ENCODE peak calls at places on chromosomes 16 and 17, in eight cellular contexts. One of them, this sample, is unnamed.

GRCh38 chr16:4987580-4988374 is 29.6 kb downstream of the SEC14L5 start:
- DNase-seq in tibial artery: no peak
- DNase-seq in left ventricle myocardium inferior: no peak
- DNase-seq in bronchial epithelial cell: no peak
- DNase-seq in adrenal gland: no peak
- DNase-seq in suprapubic skin: no peak
- DNase-seq in upper lobe of right lung: peak; percentile 57
- DNase-seq in BJ: no peak
- DNase-seq in this sample: no peak

GRCh38 chr16:894841-895240 is 75.9 kb downstream of the LMF1 start:
- DNase-seq in tibial artery: no peak
- DNase-seq in left ventricle myocardium inferior: no peak
- DNase-seq in bronchial epithelial cell: no peak
- DNase-seq in adrenal gland: no peak
- DNase-seq in suprapubic skin: no peak
- DNase-seq in upper lobe of right lung: no peak
- DNase-seq in BJ: no peak
- DNase-seq in this sample: no peak

GRCh38 chr16:73002836-73003235 is 45.1 kb downstream of the ZFHX3 start:
- DNase-seq in tibial artery: no peak
- DNase-seq in left ventricle myocardium inferior: no peak
- DNase-seq in bronchial epithelial cell: no peak
- DNase-seq in adrenal gland: no peak
- DNase-seq in suprapubic skin: no peak
- DNase-seq in upper lobe of right lung: no peak
- DNase-seq in BJ: no peak
- DNase-seq in this sample: no peak

GRCh38 chr16:11392041-11392581 is 46.9 kb downstream of the RMI2 start:
- DNase-seq in tibial artery: no peak
- DNase-seq in left ventricle myocardium inferior: no peak
- DNase-seq in bronchial epithelial cell: no peak
- DNase-seq in adrenal gland: no peak
- DNase-seq in suprapubic skin: no peak
- DNase-seq in upper lobe of right lung: peak; percentile 61
- DNase-seq in BJ: no peak
- DNase-seq in this sample: no peak

GRCh38 chr17:38701504-38702165 is 3.4 kb upstream of the MLLT6 start:
- DNase-seq in tibial artery: no peak
- DNase-seq in left ventricle myocardium inferior: no peak
- DNase-seq in bronchial epithelial cell: peak; percentile 51
- DNase-seq in adrenal gland: peak; percentile 74
- DNase-seq in suprapubic skin: peak; percentile 84
- DNase-seq in upper lobe of right lung: no peak
- DNase-seq in BJ: no peak
- DNase-seq in this sample: no peak

GRCh38 chr16:1913327-1914083 is 4.7 kb downstream of the HS3ST6 start:
- DNase-seq in tibial artery: no peak
- DNase-seq in left ventricle myocardium inferior: no peak
- DNase-seq in bronchial epithelial cell: peak; percentile 52
- DNase-seq in adrenal gland: no peak
- DNase-seq in suprapubic skin: no peak
- DNase-seq in upper lobe of right lung: peak; percentile 75
- DNase-seq in BJ: no peak
- DNase-seq in this sample: no peak

GRCh38 chr16:28538733-28539596 is at the start of gene NUPR1:
- DNase-seq in tibial artery: peak; percentile 98
- DNase-seq in left ventricle myocardium inferior: peak; percentile 93
- DNase-seq in bronchial epithelial cell: peak; percentile 88
- DNase-seq in adrenal gland: peak; percentile 98
- DNase-seq in suprapubic skin: peak; percentile 97
- DNase-seq in upper lobe of right lung: peak; percentile 93
- DNase-seq in BJ: peak; percentile 93
- DNase-seq in this sample: peak; percentile 69

GRCh38 chr16:2473999-2474876 is 689 bp upstream of the TBC1D24 start:
- DNase-seq in tibial artery: no peak
- DNase-seq in left ventricle myocardium inferior: peak; percentile 56
- DNase-seq in bronchial epithelial cell: no peak
- DNase-seq in adrenal gland: no peak
- DNase-seq in suprapubic skin: no peak
- DNase-seq in upper lobe of right lung: peak; percentile 81
- DNase-seq in BJ: no peak
- DNase-seq in this sample: no peak

GRCh38 chr17:14522795-14523387 is 222.0 kb downstream of the HS3ST3B1 start:
- DNase-seq in tibial artery: no peak
- DNase-seq in left ventricle myocardium inferior: no peak
- DNase-seq in bronchial epithelial cell: no peak
- DNase-seq in adrenal gland: no peak
- DNase-seq in suprapubic skin: no peak
- DNase-seq in upper lobe of right lung: no peak
- DNase-seq in BJ: no peak
- DNase-seq in this sample: no peak

GRCh38 chr17:13212861-13213260 is 195.0 kb upstream of the ELAC2 start:
- DNase-seq in tibial artery: no peak
- DNase-seq in left ventricle myocardium inferior: no peak
- DNase-seq in bronchial epithelial cell: no peak
- DNase-seq in adrenal gland: no peak
- DNase-seq in suprapubic skin: no peak
- DNase-seq in upper lobe of right lung: no peak
- DNase-seq in BJ: no peak
- DNase-seq in this sample: no peak

GRCh38 chr17:75689441-75689873 is 22.3 kb downstream of the SAP30BP start:
- DNase-seq in tibial artery: no peak
- DNase-seq in left ventricle myocardium inferior: no peak
- DNase-seq in bronchial epithelial cell: peak; percentile 99
- DNase-seq in adrenal gland: no peak
- DNase-seq in suprapubic skin: peak; percentile 68
- DNase-seq in upper lobe of right lung: no peak
- DNase-seq in BJ: no peak
- DNase-seq in this sample: peak; percentile 94

GRCh38 chr16:89380681-89381080 is 109.7 kb downstream of the ANKRD11 start:
- DNase-seq in tibial artery: no peak
- DNase-seq in left ventricle myocardium inferior: no peak
- DNase-seq in bronchial epithelial cell: no peak
- DNase-seq in adrenal gland: no peak
- DNase-seq in suprapubic skin: no peak
- DNase-seq in upper lobe of right lung: no peak
- DNase-seq in BJ: no peak
- DNase-seq in this sample: no peak

DNA sequence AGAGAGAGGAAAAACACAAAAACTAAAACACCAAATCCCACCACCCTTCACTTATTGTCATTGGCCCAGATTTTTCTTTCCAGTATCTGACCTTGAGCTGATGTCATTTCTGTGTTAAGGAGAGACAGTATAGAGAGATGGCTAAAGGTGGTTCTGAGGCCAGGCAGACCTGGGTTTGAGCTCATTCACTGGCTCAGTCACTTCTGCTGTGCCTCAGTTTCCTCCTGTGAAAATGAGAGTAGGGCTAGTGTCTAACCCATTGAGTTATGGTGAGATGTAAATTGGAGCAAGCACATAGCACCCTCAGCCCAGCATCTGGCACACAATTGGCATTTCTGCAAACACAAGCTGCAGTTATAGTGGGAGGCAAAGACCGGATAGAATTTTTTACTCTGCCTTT is 6.3 kb upstream of the KIFC3 start:
- DNase-seq in tibial artery: no peak
- DNase-seq in left ventricle myocardium inferior: no peak
- DNase-seq in bronchial epithelial cell: no peak
- DNase-seq in adrenal gland: no peak
- DNase-seq in suprapubic skin: no peak
- DNase-seq in upper lobe of right lung: no peak
- DNase-seq in BJ: no peak
- DNase-seq in this sample: no peak
- H3K4me3 ChIP-seq in tibial artery: no peak overlapping the region
- H3K4me3 ChIP-seq in left ventricle myocardium inferior: peak overlapping the region; percentile 44
- H3K4me3 ChIP-seq in bronchial epithelial cell: no peak overlapping the region
- H3K4me3 ChIP-seq in adrenal gland: no peak overlapping the region
- H3K4me3 ChIP-seq in suprapubic skin: peak overlapping the region; percentile 18
- H3K4me3 ChIP-seq in upper lobe of right lung: peak overlapping the region; percentile 0
- H3K4me3 ChIP-seq in BJ: no peak overlapping the region
- H3K4me3 ChIP-seq in this sample: no peak overlapping the region

DNA sequence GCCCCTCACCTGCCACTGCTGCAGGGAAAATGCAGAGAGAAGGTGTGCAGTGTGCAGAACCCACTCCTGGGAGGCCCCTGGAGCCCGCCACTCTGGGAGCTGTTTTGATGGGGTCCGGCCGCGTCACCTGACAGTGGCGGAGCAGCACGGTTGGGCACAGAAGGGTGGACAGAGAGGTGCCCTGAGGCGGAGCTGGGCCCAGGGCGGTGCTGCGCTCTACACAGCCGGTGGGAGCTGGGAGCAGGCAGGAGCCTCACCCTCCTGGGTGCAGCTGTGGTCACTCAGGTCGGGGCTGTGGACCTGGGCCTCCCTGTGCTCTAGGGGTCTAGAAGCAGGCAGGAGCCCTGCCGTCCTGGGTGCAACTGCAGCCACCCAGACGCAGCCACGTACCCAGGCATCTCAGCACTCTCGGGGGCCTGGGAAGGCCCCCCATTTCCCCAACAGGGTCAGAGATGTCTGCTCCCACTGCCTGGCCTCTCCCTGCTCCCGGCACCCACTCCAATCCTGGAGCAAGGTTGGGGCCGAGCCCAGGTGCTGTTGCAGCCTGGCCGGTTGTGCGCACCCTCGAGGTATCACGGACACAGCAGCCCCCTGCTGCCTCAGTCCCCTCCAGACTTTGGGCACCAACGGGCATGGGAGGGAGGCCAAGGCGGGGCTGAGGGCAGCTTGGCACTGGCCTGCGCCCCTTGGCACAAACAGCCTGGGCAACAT is 304.4 kb upstream of the AXIN2 start:
- DNase-seq in tibial artery: no peak
- DNase-seq in left ventricle myocardium inferior: no peak
- DNase-seq in bronchial epithelial cell: no peak
- DNase-seq in adrenal gland: no peak
- DNase-seq in suprapubic skin: no peak
- DNase-seq in upper lobe of right lung: no peak
- DNase-seq in BJ: no peak
- DNase-seq in this sample: no peak
- TF ChIP-seq CTCF in tibial artery: no peak
- TF ChIP-seq CTCF in left ventricle myocardium inferior: no peak
- TF ChIP-seq CTCF in bronchial epithelial cell: no peak
- TF ChIP-seq CTCF in adrenal gland: no peak
- TF ChIP-seq CTCF in suprapubic skin: no peak
- TF ChIP-seq CTCF in upper lobe of right lung: no peak
- TF ChIP-seq CTCF in BJ: no peak
- TF ChIP-seq CTCF in this sample: no peak

DNA sequence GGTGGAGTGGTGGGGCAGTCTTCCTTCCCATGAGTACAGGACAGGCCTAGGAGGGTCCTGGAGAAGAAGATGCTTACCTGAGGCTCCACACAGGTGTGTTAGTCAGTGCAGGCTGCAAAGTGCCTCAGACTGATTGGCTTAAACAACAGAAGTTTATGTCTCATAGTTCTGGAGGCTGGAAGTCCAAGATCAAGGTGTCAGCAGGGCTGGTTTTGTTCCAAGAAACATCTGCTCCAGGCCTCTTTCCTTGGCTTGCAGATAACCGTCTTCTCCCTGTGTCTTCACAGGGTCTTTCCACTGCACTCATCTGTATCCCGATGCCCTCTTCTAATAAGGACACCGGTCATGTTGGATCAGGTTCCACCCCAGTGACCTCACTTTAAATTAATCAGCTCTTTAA is 153.0 kb downstream of the NTN1 start:
- DNase-seq in tibial artery: no peak
- DNase-seq in left ventricle myocardium inferior: no peak
- DNase-seq in bronchial epithelial cell: no peak
- DNase-seq in adrenal gland: no peak
- DNase-seq in suprapubic skin: no peak
- DNase-seq in upper lobe of right lung: no peak
- DNase-seq in BJ: no peak
- DNase-seq in this sample: no peak
- H3K4me3 ChIP-seq in tibial artery: no peak overlapping the region
- H3K4me3 ChIP-seq in left ventricle myocardium inferior: no peak overlapping the region
- H3K4me3 ChIP-seq in bronchial epithelial cell: no peak overlapping the region
- H3K4me3 ChIP-seq in adrenal gland: no peak overlapping the region
- H3K4me3 ChIP-seq in suprapubic skin: no peak overlapping the region
- H3K4me3 ChIP-seq in upper lobe of right lung: no peak overlapping the region
- H3K4me3 ChIP-seq in BJ: no peak overlapping the region
- H3K4me3 ChIP-seq in this sample: no peak overlapping the region

GRCh38 chr17:73647331-73647730 is 3.1 kb upstream of the SDK2 start:
- DNase-seq in tibial artery: no peak
- DNase-seq in left ventricle myocardium inferior: no peak
- DNase-seq in bronchial epithelial cell: no peak
- DNase-seq in adrenal gland: no peak
- DNase-seq in suprapubic skin: peak; percentile 43
- DNase-seq in upper lobe of right lung: peak; percentile 34
- DNase-seq in BJ: no peak
- DNase-seq in this sample: no peak

GRCh38 chr17:73645050-73645871 is 1.0 kb upstream of the SDK2 start:
- DNase-seq in tibial artery: no peak
- DNase-seq in left ventricle myocardium inferior: peak; percentile 60
- DNase-seq in bronchial epithelial cell: peak; percentile 32
- DNase-seq in adrenal gland: no peak
- DNase-seq in suprapubic skin: peak; percentile 65
- DNase-seq in upper lobe of right lung: peak; percentile 68
- DNase-seq in BJ: no peak
- DNase-seq in this sample: no peak

GRCh38 chr17:73648543-73648820 is 4.2 kb upstream of the SDK2 start:
- DNase-seq in tibial artery: no peak
- DNase-seq in left ventricle myocardium inferior: no peak
- DNase-seq in bronchial epithelial cell: no peak
- DNase-seq in adrenal gland: no peak
- DNase-seq in suprapubic skin: peak; percentile 23
- DNase-seq in upper lobe of right lung: peak; percentile 32
- DNase-seq in BJ: no peak
- DNase-seq in this sample: no peak

GRCh38 chr17:73647767-73648542 is 3.7 kb upstream of the SDK2 start:
- DNase-seq in tibial artery: no peak
- DNase-seq in left ventricle myocardium inferior: no peak
- DNase-seq in bronchial epithelial cell: no peak
- DNase-seq in adrenal gland: no peak
- DNase-seq in suprapubic skin: peak; percentile 60
- DNase-seq in upper lobe of right lung: peak; percentile 38
- DNase-seq in BJ: no peak
- DNase-seq in this sample: no peak

DNA sequence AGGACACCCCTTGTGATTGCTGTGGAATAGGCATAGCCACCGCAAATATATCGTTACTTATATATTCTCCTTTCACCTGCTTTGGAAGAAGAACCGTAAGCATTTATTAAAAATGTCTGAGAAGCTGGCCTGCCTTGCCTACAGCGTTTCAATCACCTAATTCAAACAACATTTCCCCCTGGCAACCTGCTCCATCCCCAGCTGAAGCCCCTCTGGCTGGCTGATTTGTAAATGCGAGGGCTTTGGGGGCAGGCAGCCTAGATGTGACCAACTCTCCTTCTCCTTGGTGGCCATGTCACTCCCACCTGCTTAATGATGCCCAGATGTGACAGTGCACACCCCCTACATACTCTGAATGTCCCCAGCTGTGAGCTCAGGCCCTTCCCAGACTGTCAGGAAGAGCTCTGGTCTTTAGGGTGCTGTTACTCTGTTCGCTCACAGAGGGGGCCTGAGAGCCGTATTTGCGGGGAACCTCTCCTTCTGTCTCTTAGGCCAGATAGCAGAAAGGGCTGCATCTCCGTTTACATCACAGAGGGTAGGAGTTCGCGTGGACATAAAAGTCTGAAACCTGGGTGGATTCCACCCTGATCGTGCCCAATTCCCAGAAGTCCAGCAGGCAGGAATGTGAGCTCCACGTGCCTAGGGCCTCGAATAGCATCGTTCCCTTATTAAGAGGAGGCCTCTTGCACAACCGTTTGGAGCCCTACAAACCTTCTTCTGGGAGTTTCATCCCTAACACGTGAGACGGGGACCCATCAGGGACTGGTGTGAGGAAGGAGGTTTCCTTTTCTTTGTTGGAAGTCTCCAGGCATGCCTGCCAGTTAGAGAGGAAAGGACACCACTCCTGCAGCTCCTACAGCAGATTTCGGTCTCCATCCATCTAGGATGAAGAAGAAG is 2.4 kb upstream of the SDK2 start:
- DNase-seq in tibial artery: no peak
- DNase-seq in left ventricle myocardium inferior: no peak
- DNase-seq in bronchial epithelial cell: no peak
- DNase-seq in adrenal gland: no peak
- DNase-seq in suprapubic skin: peak; percentile 58
- DNase-seq in upper lobe of right lung: peak; percentile 29
- DNase-seq in BJ: no peak
- DNase-seq in this sample: no peak
- TF ChIP-seq CTCF in tibial artery: no peak
- TF ChIP-seq CTCF in left ventricle myocardium inferior: no peak
- TF ChIP-seq CTCF in bronchial epithelial cell: no peak
- TF ChIP-seq CTCF in adrenal gland: no peak
- TF ChIP-seq CTCF in suprapubic skin: no peak
- TF ChIP-seq CTCF in upper lobe of right lung: peak; percentile 9
- TF ChIP-seq CTCF in BJ: peak; percentile 16
- TF ChIP-seq CTCF in this sample: no peak